ENCODE peak calls at places on chromosome 15, in six cellular contexts. V is HCT116, L is A673, Z is hepatocyte, K is body of pancreas, R is tibial nerve. I is an unnamed sample.

GRCh38 chr15:88375234-88375926 is 91.8 kb downstream of the MRPL46 start:
- DNase-seq in V (no peak), L (no peak), Z (peak), K (no peak), R (no peak), I (peak)

GRCh38 chr15:85533949-85534543 is 153.6 kb downstream of the AKAP13 start:
- DNase-seq in V (no peak), L (no peak), Z (no peak), K (no peak), R (no peak), I (no peak)

GRCh38 chr15:40098489-40099261 is 10.0 kb downstream of the BMF start:
- DNase-seq in V (no peak), L (peak), Z (peak), K (peak), R (no peak), I (peak)

GRCh38 chr15:45448066-45448510 is 69.7 kb upstream of the GATM start:
- DNase-seq in V (no peak), L (no peak), Z (no peak), K (no peak), R (no peak), I (no peak)

GRCh38 chr15:57596301-57596855 is 4.7 kb downstream of the MYZAP start:
- DNase-seq in V (no peak), L (no peak), Z (no peak), K (no peak), R (no peak), I (no peak)

GRCh38 chr15:38920966-38921365 is 356.4 kb upstream of the RASGRP1 start:
- DNase-seq in V (no peak), L (no peak), Z (no peak), K (no peak), R (no peak), I (no peak)

GRCh38 chr15:94445529-94446160 is 214.3 kb downstream of the MCTP2 start:
- DNase-seq in V (no peak), L (no peak), Z (peak), K (no peak), R (no peak), I (no peak)

GRCh38 chr15:74869726-74870407 is 3.3 kb downstream of the SCAMP2 start:
- DNase-seq in V (no peak), L (peak), Z (peak), K (no peak), R (no peak), I (no peak)

GRCh38 chr15:34757262-34757661 is 2.5 kb upstream of the GJD2 start:
- DNase-seq in V (no peak), L (no peak), Z (no peak), K (no peak), R (no peak), I (no peak)

GRCh38 chr15:34760909-34761308 is 6.1 kb upstream of the GJD2 start:
- DNase-seq in V (no peak), L (no peak), Z (no peak), K (no peak), R (no peak), I (no peak)

GRCh38 chr15:34755419-34755773 is 598 bp upstream of the GJD2 start:
- DNase-seq in V (no peak), L (no peak), Z (no peak), K (no peak), R (no peak), I (no peak)

GRCh38 chr15:34759347-34759746 is 4.5 kb upstream of the GJD2 start:
- DNase-seq in V (no peak), L (no peak), Z (no peak), K (no peak), R (no peak), I (no peak)

DNA sequence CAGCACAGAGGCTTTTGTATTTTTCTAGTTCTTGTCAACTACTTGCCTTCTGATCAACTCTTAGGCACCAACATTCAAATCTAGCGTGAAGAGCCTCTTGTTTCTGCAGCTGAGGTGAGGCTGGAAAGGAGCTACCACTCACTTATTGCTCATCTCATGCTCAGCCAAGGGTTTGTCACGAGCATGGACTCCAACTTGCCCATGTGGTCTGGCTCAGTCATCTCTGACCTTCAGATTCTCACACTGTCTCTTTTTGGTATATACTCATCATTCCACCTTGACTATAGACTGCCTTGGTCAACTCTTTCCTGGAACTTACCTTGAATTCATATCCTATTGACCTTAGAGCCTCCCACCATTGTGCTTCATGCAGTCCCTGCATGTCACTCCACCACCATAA is 5.2 kb upstream of the GJD2 start:
- DNase-seq in V (no peak), L (no peak), Z (no peak), K (no peak), R (no peak), I (no peak)
- H3K27ac ChIP-seq in V (no peak), L (no peak), Z (no peak), K (no peak), R (no peak), I (no peak)

DNA sequence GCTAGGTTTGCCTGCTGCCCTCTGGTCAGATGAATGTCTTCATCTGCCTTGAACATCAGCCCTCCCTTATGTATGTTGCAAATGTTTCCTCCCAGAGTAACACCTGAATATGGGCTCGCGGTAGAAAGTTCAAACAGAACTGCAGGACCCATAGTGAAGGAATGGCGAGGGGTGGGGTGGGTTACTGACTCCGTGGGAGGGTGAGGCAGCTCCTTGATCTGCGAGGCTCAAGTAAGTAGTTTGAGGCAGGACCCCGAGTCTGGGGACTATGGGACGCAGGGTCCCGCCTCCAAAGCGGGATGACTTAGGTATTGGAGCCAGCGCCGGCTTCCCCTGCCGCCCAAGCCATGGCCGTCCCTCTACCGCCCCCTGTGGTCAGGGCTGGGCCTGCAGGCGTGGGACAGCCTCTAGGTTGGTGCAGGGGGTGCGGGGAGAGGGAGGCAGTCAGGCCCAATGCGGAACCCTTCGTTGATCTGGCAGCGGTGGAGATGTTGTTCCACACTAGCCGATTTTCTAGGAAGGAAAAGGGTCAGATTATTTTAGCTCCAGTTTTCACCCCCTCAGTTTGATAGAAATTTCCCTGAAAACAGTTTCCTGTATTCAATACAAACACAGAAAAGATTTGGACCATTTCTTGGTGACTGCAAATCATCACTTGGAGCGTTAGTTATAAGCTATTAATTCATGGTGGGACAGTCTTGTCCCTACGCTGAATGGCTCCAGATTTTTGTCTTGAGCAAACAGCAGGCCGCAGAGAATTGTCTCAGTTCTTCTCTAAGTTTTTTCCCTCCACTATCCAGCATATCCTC is 72.3 kb downstream of the CORO2B start:
- DNase-seq in V (peak), L (peak), Z (peak), K (peak), R (peak), I (no peak)
- TF ChIP-seq CTCF in V (peak), L (peak), Z (peak), K (peak), R (peak), I (peak)

DNA sequence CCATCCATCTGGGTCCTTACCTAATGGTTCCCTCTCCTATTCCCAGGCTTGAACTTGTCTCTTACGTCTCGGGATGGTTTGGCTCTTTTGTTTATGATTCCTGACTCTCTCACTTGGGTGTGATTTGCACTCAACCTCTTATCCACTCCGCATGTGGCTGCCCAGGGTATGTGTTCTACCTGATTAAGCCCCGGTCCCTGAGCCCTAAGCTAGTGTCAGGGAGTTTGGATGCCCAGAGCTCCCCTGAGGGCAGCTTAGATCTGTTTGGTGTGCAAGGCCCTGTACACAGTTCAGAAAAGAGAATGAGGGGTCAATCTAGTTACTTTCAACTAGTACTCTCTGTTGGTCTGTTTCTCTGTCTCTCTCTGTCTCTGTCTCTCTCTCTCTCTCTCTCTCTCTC is 15.9 kb upstream of the STARD5 start:
- DNase-seq in V (no peak), L (no peak), Z (no peak), K (no peak), R (no peak), I (no peak)
- H3K27ac ChIP-seq in V (no peak), L (no peak), Z (no peak), K (no peak), R (no peak), I (no peak)

GRCh38 chr15:86865920-86866319 is 786.2 kb downstream of the AGBL1 start:
- DNase-seq in V (no peak), L (no peak), Z (no peak), K (no peak), R (no peak), I (peak)
- TF ChIP-seq CTCF in V (no peak), L (no peak), Z (no peak), K (no peak), R (no peak), I (no peak)

DNA sequence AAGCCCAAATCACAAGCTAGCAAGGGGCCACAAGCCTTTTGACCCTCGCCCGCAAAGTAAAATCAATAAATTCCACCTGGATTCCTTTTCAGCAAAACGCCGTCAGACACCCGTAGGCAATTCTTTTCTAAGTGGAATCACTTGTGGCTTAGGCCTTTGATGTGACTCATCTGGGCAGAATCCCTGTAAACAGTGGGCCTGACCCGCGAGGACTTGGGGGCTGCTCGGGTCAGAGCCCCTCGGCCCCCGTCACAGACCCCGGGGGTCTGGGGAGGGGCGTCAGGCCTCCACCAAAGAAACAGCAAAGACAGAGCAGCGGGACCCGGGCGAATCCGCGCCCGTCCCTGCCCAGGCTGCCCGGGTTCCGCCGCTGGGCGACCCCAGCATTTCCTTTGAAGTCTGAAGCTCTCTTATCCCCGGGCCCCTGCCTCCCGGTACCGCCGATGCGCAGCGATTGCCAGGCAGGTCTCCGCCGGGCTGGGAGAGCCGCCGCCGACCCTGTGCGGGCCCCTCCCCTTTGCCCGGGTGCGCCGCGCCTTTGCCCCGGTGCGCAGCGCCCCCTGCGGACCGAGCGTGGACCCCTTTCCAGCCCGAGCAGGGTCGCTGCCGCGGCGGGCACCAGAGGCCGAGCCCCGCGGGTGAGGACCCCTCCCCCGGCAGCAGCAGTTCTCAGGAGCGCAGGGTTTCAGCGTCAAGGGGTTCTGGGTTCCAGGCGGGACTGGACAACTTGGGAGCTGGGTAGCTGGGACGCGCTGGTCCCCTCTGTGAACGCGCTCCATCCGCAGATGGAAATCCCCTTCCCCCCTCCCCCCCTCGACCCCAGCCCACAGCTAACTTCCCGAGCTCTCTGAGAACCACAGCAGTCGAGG is 178.3 kb downstream of the UACA start:
- DNase-seq in V (peak), L (no peak), Z (peak), K (no peak), R (no peak), I (no peak)
- H3K27ac ChIP-seq in V (peak), L (no peak), Z (peak), K (no peak), R (no peak), I (no peak)